ENCODE peak calls at places on chromosomes 5 and 9, in ten cellular contexts. Y is RWPE1, Q is pancreas, S is PC-3, G is A673, B is dorsolateral prefrontal cortex, M is astrocyte of the cerebellum, W is type B pancreatic cell, T is endothelial cell, P is GM12865. F is an unnamed sample.

GRCh38 chr9:2704504-2704903 is 12.8 kb upstream of the KCNV2 start:
- DNase-seq in Y (no peak), Q (no peak), S (no peak), G (no peak), B (no peak), M (no peak), W (no peak), T (no peak), P (no peak), F (no peak)

GRCh38 chr5:132886064-132886823 is 12.8 kb downstream of the LEAP2 start:
- DNase-seq in Y (no peak), Q (no peak), S (no peak), G (no peak), B (no peak), M (no peak), W (no peak), T (no peak), P (peak), F (no peak)

GRCh38 chr5:10301842-10302610 is 5.7 kb downstream of the CMBL start:
- DNase-seq in Y (peak), Q (peak), S (peak), G (no peak), B (no peak), M (no peak), W (no peak), T (no peak), P (no peak), F (peak)

GRCh38 chr5:108381034-108381954 is 604 bp downstream of the FBXL17 start:
- DNase-seq in Y (peak), Q (peak), S (peak), G (peak), B (peak), M (no peak), W (peak), T (peak), P (peak), F (peak)

GRCh38 chr5:33330992-33331391 is 109.8 kb upstream of the TARS1 start:
- DNase-seq in Y (no peak), Q (no peak), S (no peak), G (no peak), B (no peak), M (no peak), W (no peak), T (no peak), P (no peak), F (no peak)

GRCh38 chr5:137649228-137649890 is 86.5 kb downstream of the KLHL3 start:
- DNase-seq in Y (no peak), Q (no peak), S (no peak), G (peak), B (no peak), M (no peak), W (no peak), T (no peak), P (no peak), F (no peak)

GRCh38 chr5:34491251-34491620 is 164.9 kb upstream of the RAI14 start:
- DNase-seq in Y (no peak), Q (no peak), S (no peak), G (no peak), B (no peak), M (no peak), W (no peak), T (no peak), P (no peak), F (no peak)

GRCh38 chr5:14417232-14417730 is 164.3 kb upstream of the OTULINL start:
- DNase-seq in Y (no peak), Q (no peak), S (no peak), G (peak), B (no peak), M (no peak), W (no peak), T (no peak), P (peak), F (no peak)

GRCh38 chr5:21802869-21803490 is 1050.2 kb downstream of the CDH12 start:
- DNase-seq in Y (peak), Q (no peak), S (peak), G (peak), B (no peak), M (no peak), W (no peak), T (no peak), P (peak), F (peak)

GRCh38 chr5:125481506-125482455 is 735.3 kb upstream of the ZNF608 start:
- DNase-seq in Y (no peak), Q (no peak), S (no peak), G (peak), B (no peak), M (no peak), W (no peak), T (no peak), P (no peak), F (no peak)

GRCh38 chr9:37920471-37921167 is 16.7 kb upstream of the SLC25A51 start:
- DNase-seq in Y (no peak), Q (no peak), S (no peak), G (no peak), B (no peak), M (no peak), W (no peak), T (no peak), P (peak), F (no peak)

GRCh38 chr9:22044583-22044982 is 35.5 kb upstream of the CDKN2B start:
- DNase-seq in Y (peak), Q (no peak), S (peak), G (no peak), B (no peak), M (peak), W (no peak), T (no peak), P (no peak), F (no peak)

GRCh38 chr5:59660737-59661136 is 232.8 kb downstream of the PDE4D start:
- DNase-seq in Y (peak), Q (no peak), S (peak), G (no peak), B (no peak), M (no peak), W (no peak), T (no peak), P (peak), F (peak)

GRCh38 chr5:96957125-96958041 is 21.5 kb downstream of the LNPEP start:
- DNase-seq in Y (no peak), Q (no peak), S (no peak), G (no peak), B (no peak), M (no peak), W (no peak), T (no peak), P (peak), F (no peak)

GRCh38 chr5:91652678-91653077 is 269.6 kb upstream of the ARRDC3 start:
- DNase-seq in Y (no peak), Q (no peak), S (no peak), G (no peak), B (no peak), M (no peak), W (no peak), T (no peak), P (no peak), F (no peak)

GRCh38 chr9:95017062-95017461 is 290.6 kb downstream of the AOPEP start:
- DNase-seq in Y (no peak), Q (no peak), S (no peak), G (no peak), B (no peak), M (no peak), W (no peak), T (no peak), P (no peak), F (peak)

GRCh38 chr5:97547999-97548797 is 365.2 kb upstream of the RIOK2 start:
- DNase-seq in Y (no peak), Q (no peak), S (no peak), G (peak), B (no peak), M (no peak), W (no peak), T (no peak), P (peak), F (peak)

GRCh38 chr5:119269061-119269579 is 86.7 kb upstream of the TNFAIP8 start:
- DNase-seq in Y (peak), Q (peak), S (peak), G (peak), B (no peak), M (no peak), W (no peak), T (peak), P (peak), F (peak)

GRCh38 chr5:141711687-141712086 is 29.7 kb upstream of the ARAP3 start:
- DNase-seq in Y (no peak), Q (no peak), S (no peak), G (no peak), B (no peak), M (no peak), W (no peak), T (no peak), P (no peak), F (peak)

GRCh38 chr5:69295088-69295754 is 37.4 kb downstream of the CCDC125 start:
- DNase-seq in Y (no peak), Q (no peak), S (peak), G (no peak), B (no peak), M (peak), W (no peak), T (no peak), P (no peak), F (peak)

GRCh38 chr5:175285263-175285662 is 158.7 kb downstream of the DRD1 start:
- DNase-seq in Y (peak), Q (no peak), S (peak), G (no peak), B (no peak), M (peak), W (no peak), T (no peak), P (no peak), F (no peak)

GRCh38 chr5:167105951-167106350 is 1185.5 kb upstream of the WWC1 start:
- DNase-seq in Y (no peak), Q (no peak), S (no peak), G (peak), B (no peak), M (no peak), W (no peak), T (no peak), P (no peak), F (no peak)

GRCh38 chr5:143448518-143448917 is 45.0 kb upstream of the NR3C1 start:
- DNase-seq in Y (no peak), Q (no peak), S (no peak), G (no peak), B (no peak), M (no peak), W (no peak), T (no peak), P (peak), F (no peak)
- TF ChIP-seq CTCF in Y (no peak), Q (no peak), S (peak), G (no peak), B (no peak), M (no peak), W (no peak), T (no peak), P (peak), F (no peak)

DNA sequence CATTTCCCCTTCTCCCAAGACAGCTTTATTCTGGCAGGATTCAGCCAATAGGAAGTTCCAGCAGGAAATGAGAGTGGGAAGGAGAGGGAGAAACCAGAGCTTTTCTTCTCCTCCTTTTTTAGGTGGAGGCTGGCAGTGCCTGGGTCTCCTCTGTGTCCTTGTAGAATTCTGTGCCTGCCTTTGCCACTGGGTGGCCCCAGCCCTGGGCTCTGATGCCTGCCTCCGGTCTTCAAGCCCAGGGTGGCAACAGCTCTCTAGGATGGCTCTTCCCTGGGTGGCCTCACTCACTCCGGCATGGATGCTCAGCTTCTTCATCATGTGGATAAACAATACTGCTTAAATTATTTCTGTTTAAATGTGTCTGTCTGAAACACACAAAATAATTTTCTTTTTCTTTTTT is 694.8 kb downstream of the SEMA5A start:
- DNase-seq in Y (no peak), Q (no peak), S (peak), G (no peak), B (no peak), M (no peak), W (no peak), T (no peak), P (no peak), F (no peak)
- TF ChIP-seq CTCF in Y (no peak), Q (no peak), S (peak), G (no peak), B (no peak), M (no peak), W (peak), T (no peak), P (no peak), F (no peak)

DNA sequence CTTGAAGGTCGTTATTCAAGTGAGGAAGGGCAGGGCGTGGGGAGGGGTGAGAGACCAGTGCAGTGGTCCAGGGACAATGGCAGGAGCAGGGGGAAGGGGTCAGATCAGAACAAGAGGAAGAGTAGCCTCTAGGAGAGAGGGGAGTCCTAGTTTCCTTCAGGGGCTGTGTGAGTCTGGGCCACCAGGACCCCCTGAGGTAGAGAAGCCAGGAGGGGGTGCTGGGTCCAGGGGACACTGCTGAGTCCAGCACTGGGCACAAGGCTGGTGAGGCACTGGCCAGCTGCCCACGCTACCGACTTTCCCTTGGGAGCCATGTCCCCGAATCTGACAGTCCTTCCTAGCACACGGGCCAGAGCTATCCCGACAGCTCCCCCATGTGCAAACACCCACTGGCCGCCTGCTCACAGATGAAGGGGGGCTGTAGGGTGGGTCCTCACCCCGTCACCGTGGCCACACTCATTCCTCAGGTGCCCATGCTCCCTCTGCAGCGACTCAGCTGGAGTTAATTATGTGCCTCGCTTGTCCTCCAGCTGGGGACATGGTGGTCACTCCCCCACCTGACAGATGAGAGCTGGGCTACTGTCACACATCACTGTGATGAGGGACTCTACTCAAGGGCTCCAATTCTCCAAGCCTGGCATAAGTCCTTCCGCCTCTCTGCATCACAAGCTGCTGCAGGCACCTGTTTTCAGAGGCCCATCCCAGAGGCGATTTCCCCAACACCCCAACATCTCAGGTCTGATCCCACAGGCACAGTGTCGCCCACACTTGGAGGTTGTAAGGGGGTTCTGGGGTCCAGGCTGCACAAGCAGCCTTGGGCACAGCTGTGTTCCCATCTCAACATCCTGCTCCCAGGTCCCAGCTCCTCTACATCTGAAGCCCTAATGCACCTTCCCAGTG is 115.1 kb downstream of the GABBR2 start:
- DNase-seq in Y (no peak), Q (no peak), S (no peak), G (no peak), B (no peak), M (no peak), W (no peak), T (no peak), P (no peak), F (no peak)
- TF ChIP-seq CTCF in Y (no peak), Q (no peak), S (no peak), G (no peak), B (no peak), M (no peak), W (no peak), T (no peak), P (no peak), F (no peak)

DNA sequence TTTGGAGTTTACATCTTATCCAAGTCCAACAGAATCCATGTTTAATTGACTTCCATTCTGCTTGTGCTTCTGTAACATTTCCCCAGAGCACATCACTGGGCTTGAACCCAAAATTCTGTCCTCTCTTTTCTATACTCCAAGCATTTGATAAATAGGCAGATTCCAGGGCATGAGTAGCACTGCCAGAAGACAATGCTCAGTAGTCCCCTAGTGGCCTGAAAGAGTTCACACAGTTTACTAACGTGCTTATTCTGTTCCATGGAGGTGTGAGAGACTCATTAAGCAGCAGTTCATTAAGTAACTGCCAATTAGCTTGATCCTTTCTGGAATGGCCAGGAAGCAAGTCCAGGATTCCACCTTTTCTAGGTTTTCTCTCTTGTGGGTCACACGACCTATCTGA is 9.4 kb upstream of the GABRA6 start:
- DNase-seq in Y (no peak), Q (no peak), S (peak), G (peak), B (no peak), M (no peak), W (no peak), T (no peak), P (peak), F (peak)
- TF ChIP-seq CTCF in Y (peak), Q (no peak), S (peak), G (peak), B (peak), M (peak), W (peak), T (peak), P (peak), F (peak)